ENCODE peak calls at places on chromosomes 6 and 20, in eight cellular contexts. B, C, V, S, N, Z, D and G are unnamed samples.

GRCh38 chr20:46647469-46647868 is 3.8 kb downstream of the SLC13A3 start:
- DNase-seq in B (no peak), C (no peak), V (no peak), S (no peak), N (no peak), Z (no peak), D (no peak), G (no peak)

GRCh38 chr20:10671221-10671849 is 2.5 kb downstream of the JAG1 start:
- DNase-seq in B (peak), C (peak), V (peak), S (peak), N (peak), Z (peak), D (peak), G (peak)

GRCh38 chr6:125962900-125963497 is 6.4 kb downstream of the HINT3 start:
- DNase-seq in B (no peak), C (no peak), V (no peak), S (no peak), N (no peak), Z (no peak), D (no peak), G (no peak)

GRCh38 chr6:132011582-132011981 is 60.4 kb upstream of the CCN2 start:
- DNase-seq in B (no peak), C (no peak), V (no peak), S (no peak), N (no peak), Z (no peak), D (no peak), G (no peak)

GRCh38 chr6:38215225-38215624 is 395.7 kb downstream of the ZFAND3 start:
- DNase-seq in B (no peak), C (no peak), V (no peak), S (no peak), N (no peak), Z (no peak), D (no peak), G (no peak)

GRCh38 chr6:126103993-126104392 is 117.7 kb downstream of the TRMT11 start:
- DNase-seq in B (no peak), C (no peak), V (no peak), S (no peak), N (no peak), Z (no peak), D (no peak), G (peak)

GRCh38 chr6:46062312-46062711 is 46.7 kb upstream of the CLIC5 start:
- DNase-seq in B (no peak), C (no peak), V (no peak), S (no peak), N (no peak), Z (no peak), D (no peak), G (no peak)

GRCh38 chr6:562052-562676 is 94.7 kb downstream of the HUS1B start:
- DNase-seq in B (no peak), C (no peak), V (no peak), S (no peak), N (no peak), Z (no peak), D (peak), G (no peak)

GRCh38 chr6:132598473-132598872 is 8.9 kb upstream of the TAAR5 start:
- DNase-seq in B (no peak), C (peak), V (no peak), S (no peak), N (no peak), Z (peak), D (no peak), G (peak)

GRCh38 chr6:84033523-84034451 is at the start of gene MRAP2:
- DNase-seq in B (no peak), C (no peak), V (no peak), S (peak), N (peak), Z (peak), D (peak), G (peak)

GRCh38 chr6:111423960-111424846 is 58.8 kb downstream of the REV3L start:
- DNase-seq in B (peak), C (no peak), V (peak), S (no peak), N (no peak), Z (no peak), D (peak), G (peak)

GRCh38 chr6:165889636-165890403 is 226.8 kb upstream of the PDE10A start:
- DNase-seq in B (no peak), C (peak), V (peak), S (no peak), N (no peak), Z (peak), D (no peak), G (no peak)

GRCh38 chr6:150081702-150082101 is 12.8 kb upstream of the ULBP3 start:
- DNase-seq in B (no peak), C (no peak), V (no peak), S (no peak), N (no peak), Z (no peak), D (no peak), G (no peak)

GRCh38 chr20:32336918-32337347 is 21.2 kb upstream of the ASXL1 start:
- DNase-seq in B (no peak), C (peak), V (peak), S (no peak), N (no peak), Z (peak), D (peak), G (peak)

GRCh38 chr6:113859349-113860164 is 2.4 kb downstream of the MARCKS start:
- DNase-seq in B (peak), C (no peak), V (peak), S (peak), N (peak), Z (peak), D (peak), G (no peak)

GRCh38 chr20:62212309-62212708 is 7.8 kb downstream of the HRH3 start:
- DNase-seq in B (no peak), C (no peak), V (no peak), S (no peak), N (no peak), Z (no peak), D (no peak), G (no peak)

GRCh38 chr6:119308994-119309657 is 40.4 kb downstream of the MAN1A1 start:
- DNase-seq in B (no peak), C (peak), V (no peak), S (no peak), N (no peak), Z (no peak), D (no peak), G (no peak)

GRCh38 chr6:28794175-28795002 is 129.4 kb downstream of the TRIM27 start:
- DNase-seq in B (no peak), C (peak), V (peak), S (no peak), N (no peak), Z (peak), D (peak), G (peak)

GRCh38 chr20:63554361-63555278 is 661 bp downstream of the FNDC11 start:
- DNase-seq in B (no peak), C (no peak), V (no peak), S (no peak), N (no peak), Z (no peak), D (no peak), G (no peak)

GRCh38 chr6:130513770-130514169 is 148.0 kb downstream of the TMEM200A start:
- DNase-seq in B (no peak), C (no peak), V (peak), S (no peak), N (no peak), Z (no peak), D (no peak), G (no peak)

GRCh38 chr6:154319231-154319858 is 37.3 kb downstream of the IPCEF1 start:
- DNase-seq in B (no peak), C (no peak), V (peak), S (no peak), N (no peak), Z (no peak), D (no peak), G (no peak)

GRCh38 chr6:77893391-77893790 is 240.6 kb downstream of the MEI4 start:
- DNase-seq in B (no peak), C (no peak), V (no peak), S (no peak), N (no peak), Z (no peak), D (no peak), G (no peak)

GRCh38 chr6:160945516-160946177 is 45.9 kb upstream of the MAP3K4 start:
- DNase-seq in B (no peak), C (no peak), V (no peak), S (no peak), N (no peak), Z (no peak), D (no peak), G (no peak)

GRCh38 chr6:7821426-7821825 is 89.2 kb downstream of the TXNDC5 start:
- DNase-seq in B (no peak), C (no peak), V (peak), S (no peak), N (no peak), Z (no peak), D (no peak), G (no peak)

GRCh38 chr6:3427740-3428085 is 29.1 kb downstream of the SLC22A23 start:
- DNase-seq in B (peak), C (no peak), V (no peak), S (no peak), N (peak), Z (no peak), D (peak), G (peak)

GRCh38 chr6:132643547-132643946 is 15.4 kb downstream of the TAAR1 start:
- DNase-seq in B (no peak), C (no peak), V (no peak), S (no peak), N (no peak), Z (no peak), D (no peak), G (no peak)

GRCh38 chr6:56541736-56542366 is 100.8 kb downstream of the DST start:
- DNase-seq in B (no peak), C (peak), V (no peak), S (no peak), N (no peak), Z (no peak), D (no peak), G (peak)

GRCh38 chr6:40315055-40315454 is 272.1 kb downstream of the LRFN2 start:
- DNase-seq in B (no peak), C (no peak), V (no peak), S (no peak), N (no peak), Z (no peak), D (no peak), G (no peak)

GRCh38 chr20:8299921-8300320 is 167.9 kb downstream of the PLCB1 start:
- DNase-seq in B (no peak), C (no peak), V (peak), S (no peak), N (no peak), Z (peak), D (no peak), G (no peak)

GRCh38 chr6:79082304-79082703 is 4.2 kb upstream of the PHIP start:
- DNase-seq in B (no peak), C (no peak), V (no peak), S (no peak), N (no peak), Z (no peak), D (no peak), G (no peak)

GRCh38 chr20:18793625-18794427 is 19.8 kb upstream of the SCP2D1 start:
- DNase-seq in B (peak), C (peak), V (peak), S (peak), N (peak), Z (peak), D (peak), G (peak)

GRCh38 chr6:90369024-90369519 is 72.4 kb upstream of the BACH2 start:
- DNase-seq in B (peak), C (peak), V (peak), S (peak), N (peak), Z (peak), D (peak), G (peak)

GRCh38 chr6:149852180-149852579 is 12.0 kb downstream of the LRP11 start:
- DNase-seq in B (peak), C (no peak), V (peak), S (no peak), N (no peak), Z (no peak), D (peak), G (no peak)

GRCh38 chr6:4943716-4944115 is 60.1 kb downstream of the RPP40 start:
- DNase-seq in B (no peak), C (no peak), V (peak), S (no peak), N (no peak), Z (no peak), D (no peak), G (no peak)

GRCh38 chr6:9576521-9576920 is 838.4 kb downstream of the TFAP2A start:
- DNase-seq in B (no peak), C (no peak), V (no peak), S (no peak), N (no peak), Z (no peak), D (no peak), G (no peak)

GRCh38 chr20:51752343-51752951 is 15.7 kb downstream of the ATP9A start:
- DNase-seq in B (no peak), C (peak), V (peak), S (no peak), N (no peak), Z (peak), D (peak), G (no peak)

GRCh38 chr6:30646450-30647038 is 389 bp upstream of the C6orf136 start:
- DNase-seq in B (no peak), C (no peak), V (no peak), S (peak), N (peak), Z (no peak), D (peak), G (peak)

GRCh38 chr20:462199-462991 is at the start of gene TBC1D20:
- DNase-seq in B (peak), C (peak), V (peak), S (peak), N (peak), Z (peak), D (peak), G (peak)

GRCh38 chr6:108969776-108970175 is 121.6 kb downstream of the ARMC2 start:
- DNase-seq in B (no peak), C (no peak), V (no peak), S (no peak), N (no peak), Z (no peak), D (no peak), G (no peak)

GRCh38 chr6:108968746-108969316 is 120.6 kb downstream of the ARMC2 start:
- DNase-seq in B (no peak), C (no peak), V (no peak), S (no peak), N (no peak), Z (no peak), D (no peak), G (no peak)

GRCh38 chr6:108968325-108968724 is 120.1 kb downstream of the ARMC2 start:
- DNase-seq in B (no peak), C (no peak), V (no peak), S (no peak), N (no peak), Z (no peak), D (no peak), G (no peak)

GRCh38 chr6:108966236-108966635 is 118.0 kb downstream of the ARMC2 start:
- DNase-seq in B (no peak), C (no peak), V (no peak), S (no peak), N (no peak), Z (no peak), D (no peak), G (no peak)

DNA sequence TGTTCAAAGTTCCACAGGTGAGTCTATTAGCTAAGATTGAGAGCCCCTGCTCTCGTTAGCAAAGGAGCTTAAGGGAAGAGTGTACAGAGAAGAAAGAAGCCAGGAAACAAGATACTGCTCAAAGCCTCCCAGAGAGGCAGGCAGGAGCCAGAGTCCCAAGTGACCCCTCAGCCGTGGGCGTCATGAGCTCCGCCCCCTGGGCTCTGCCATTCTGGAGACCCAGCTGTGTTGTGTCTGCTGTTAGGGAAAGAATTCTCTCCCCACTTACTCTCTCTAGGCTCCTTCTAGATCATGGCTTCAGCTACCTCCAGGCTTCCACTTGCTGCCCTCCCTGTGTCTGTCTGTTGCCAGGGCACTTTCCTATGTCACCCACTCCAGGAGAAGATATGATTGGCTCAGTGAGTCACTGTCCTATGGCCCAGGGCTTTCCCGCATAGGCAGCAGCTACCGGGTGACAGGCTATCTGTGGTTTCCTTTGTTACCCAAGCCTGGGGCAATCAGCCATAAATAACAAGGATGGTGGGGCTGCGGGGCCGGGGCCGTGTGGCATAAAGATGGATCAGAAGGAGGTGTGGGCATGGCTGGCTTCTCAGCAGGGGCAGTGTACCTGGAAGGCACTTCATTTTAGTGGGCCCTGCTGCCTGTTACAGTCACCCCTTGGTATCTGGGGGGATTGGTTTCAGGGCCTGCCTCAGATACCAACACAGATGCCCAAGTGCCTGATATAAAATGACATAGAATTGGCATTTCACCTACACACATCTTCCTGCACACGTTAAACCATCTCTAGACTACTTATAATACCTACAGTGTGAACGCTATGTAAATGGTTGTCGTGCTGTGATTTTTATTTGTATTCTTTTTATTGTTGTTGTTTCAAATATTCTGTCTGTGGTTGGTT is 118.9 kb downstream of the ARMC2 start:
- DNase-seq in B (peak), C (peak), V (peak), S (peak), N (no peak), Z (no peak), D (peak), G (no peak)
- TF ChIP-seq POLR2A in B (peak), C (no peak), V (no peak), S (no peak), N (no peak), Z (no peak), D (no peak), G (no peak)

GRCh38 chr6:27178001-27178730 is 69.3 kb upstream of the PRSS16 start:
- DNase-seq in B (peak), C (peak), V (peak), S (peak), N (peak), Z (peak), D (peak), G (peak)
- TF ChIP-seq POLR2A in B (peak), C (no peak), V (peak), S (no peak), N (peak), Z (no peak), D (no peak), G (peak)

GRCh38 chr6:170292111-170292777 is 1.4 kb upstream of the DLL1 start:
- DNase-seq in B (no peak), C (no peak), V (no peak), S (peak), N (no peak), Z (no peak), D (peak), G (no peak)

GRCh38 chr6:170289971-170290305 is 940 bp downstream of the DLL1 start:
- DNase-seq in B (no peak), C (no peak), V (no peak), S (no peak), N (no peak), Z (no peak), D (no peak), G (no peak)

GRCh38 chr6:170290306-170291128 is at the start of gene DLL1:
- DNase-seq in B (peak), C (no peak), V (peak), S (peak), N (peak), Z (no peak), D (peak), G (no peak)

GRCh38 chr6:170292778-170293164 is 1.9 kb upstream of the DLL1 start:
- DNase-seq in B (no peak), C (no peak), V (no peak), S (no peak), N (no peak), Z (peak), D (no peak), G (no peak)

DNA sequence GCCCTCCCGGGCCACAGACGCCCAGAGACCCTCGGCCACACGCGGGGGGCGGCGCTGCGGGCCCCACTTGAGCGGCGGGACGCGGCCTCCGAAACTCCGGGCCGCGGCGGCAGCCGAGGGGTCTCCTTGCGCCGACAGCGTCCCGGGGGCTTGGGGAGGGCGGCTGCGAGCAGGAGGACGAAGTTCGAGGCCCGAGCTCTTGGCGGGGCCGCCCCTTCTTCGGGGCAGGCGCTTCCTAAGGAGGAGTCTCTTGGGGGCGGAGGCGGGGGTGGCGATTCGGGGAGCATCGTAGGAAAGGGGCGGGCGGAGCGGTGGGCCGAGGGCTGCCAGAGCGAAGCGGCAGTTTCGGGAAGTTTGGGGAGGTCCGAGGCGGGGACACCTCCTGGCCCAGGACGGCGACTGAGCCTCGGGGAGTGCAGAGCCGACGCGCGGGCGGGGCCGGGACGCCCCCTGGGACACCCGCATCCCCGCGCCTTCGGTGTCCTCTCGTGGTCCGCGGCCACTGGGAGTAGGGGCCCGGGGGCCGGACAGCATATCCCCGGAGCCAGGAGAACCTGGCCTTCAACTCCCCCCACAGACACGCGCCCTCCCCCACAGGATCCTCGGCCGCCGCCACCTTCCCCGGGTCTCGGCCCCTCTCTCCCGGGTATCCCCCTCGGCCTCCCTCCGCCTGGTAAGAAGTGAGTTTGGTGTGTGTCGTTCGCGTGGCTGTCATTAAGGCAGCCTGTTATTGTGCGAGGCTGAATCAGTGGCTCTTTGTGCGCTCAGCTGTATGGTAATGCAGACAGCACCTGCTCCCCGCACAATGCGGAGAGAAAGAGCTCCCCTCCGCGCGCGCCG is 613 bp upstream of the DLL1 start:
- DNase-seq in B (peak), C (no peak), V (no peak), S (peak), N (peak), Z (no peak), D (peak), G (no peak)
- TF ChIP-seq POLR2A in B (no peak), C (no peak), V (no peak), S (no peak), N (no peak), Z (no peak), D (no peak), G (no peak)

DNA sequence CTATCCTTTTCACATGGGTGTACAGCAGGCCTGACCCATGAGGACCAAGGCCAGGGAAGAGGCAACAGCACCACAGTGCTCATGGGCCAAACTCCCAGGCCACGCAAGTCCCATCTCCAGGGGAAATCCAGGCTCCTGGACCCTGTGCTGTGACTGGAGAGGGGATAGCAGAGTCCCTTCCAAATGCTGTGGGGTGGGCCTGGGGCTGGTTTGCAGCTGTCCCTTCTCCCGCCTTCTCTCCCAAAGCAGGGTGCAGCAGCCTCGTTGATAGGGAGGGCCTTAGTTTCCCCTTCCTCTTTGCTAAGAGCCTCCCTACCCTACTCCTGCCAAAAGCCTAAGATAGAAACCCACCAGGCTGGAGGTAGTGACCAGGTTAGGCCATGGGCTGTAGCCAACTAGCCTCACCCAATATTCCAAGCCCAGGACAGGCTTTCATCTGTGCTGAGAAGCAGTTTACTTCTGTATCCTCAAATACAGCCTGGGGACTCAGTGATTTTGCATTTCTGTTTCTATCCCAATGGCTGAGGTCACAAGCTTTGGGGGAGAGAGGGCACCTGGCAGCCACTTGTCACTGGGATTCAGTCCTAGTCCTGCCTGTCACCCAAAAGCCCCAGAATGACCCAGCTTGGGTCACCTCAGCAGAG is 1.4 kb downstream of the CTSZ start:
- DNase-seq in B (peak), C (no peak), V (no peak), S (no peak), N (no peak), Z (no peak), D (no peak), G (no peak)
- TF ChIP-seq POLR2A in B (no peak), C (no peak), V (no peak), S (no peak), N (no peak), Z (no peak), D (no peak), G (no peak)